ENCODE peak calls at places on chromosomes 13 and 19, in four cellular contexts. G, V, I and O are unnamed samples.

GRCh38 chr13:112689498-112690241 is at the start of gene ATP11A:
- DNase-seq in G (peak), V (peak), I (no peak), O (peak)

GRCh38 chr19:56707821-56708220 is 36.3 kb upstream of the ZNF835 start:
- DNase-seq in I (no peak), G (no peak), V (no peak), O (no peak)

GRCh38 chr13:42990147-42990990 is 1.7 kb downstream of the EPSTI1 start:
- DNase-seq in G (peak), I (no peak), V (no peak), O (no peak)

GRCh38 chr19:14467391-14467790 is 7.8 kb downstream of the PTGER1 start:
- DNase-seq in V (no peak), I (no peak), G (no peak), O (no peak)

GRCh38 chr19:36973844-36974195 is 57.7 kb downstream of the ZNF568 start:
- DNase-seq in G (no peak), I (no peak), V (no peak), O (no peak)

GRCh38 chr19:33387351-33388230 is 14.1 kb downstream of the CEBPG start:
- DNase-seq in G (no peak), V (no peak), I (no peak), O (no peak)

GRCh38 chr19:37987356-37988332 is 80.6 kb downstream of the SIPA1L3 start:
- DNase-seq in V (no peak), G (no peak), I (no peak), O (no peak)

GRCh38 chr13:50037788-50038187 is 22.5 kb downstream of the KCNRG start:
- DNase-seq in I (no peak), V (no peak), G (no peak), O (no peak)

GRCh38 chr19:45404557-45405434 is at the start of gene PPP1R13L:
- DNase-seq in V (peak), G (peak), I (peak), O (peak)

GRCh38 chr13:107144432-107144831 is 576.5 kb upstream of the ARGLU1 start:
- DNase-seq in V (no peak), I (no peak), G (peak), O (peak)

GRCh38 chr13:75135325-75135825 is 346.6 kb downstream of the TBC1D4 start:
- DNase-seq in G (peak), I (no peak), V (peak), O (no peak)

GRCh38 chr13:80342541-80343371 is 1.8 kb upstream of the SPRY2 start:
- DNase-seq in I (peak), G (peak), V (peak), O (peak)

GRCh38 chr13:91950803-91951202 is 552.4 kb downstream of the GPC5 start:
- DNase-seq in V (no peak), G (no peak), I (no peak), O (no peak)

GRCh38 chr19:10270616-10271394 is at the start of gene ICAM1:
- DNase-seq in G (peak), V (peak), I (no peak), O (peak)

GRCh38 chr13:94641432-94641941 is 39.8 kb downstream of the GPR180 start:
- DNase-seq in V (peak), G (peak), I (peak), O (peak)

GRCh38 chr19:38650911-38651584 is 3.6 kb downstream of the ACTN4 start:
- DNase-seq in G (peak), V (peak), I (no peak), O (peak)

GRCh38 chr13:25249001-25249543 is 38.2 kb downstream of the MTMR6 start:
- DNase-seq in G (peak), V (peak), I (no peak), O (peak)

GRCh38 chr13:109700176-109700575 is 86.2 kb downstream of the IRS2 start:
- DNase-seq in G (peak), I (peak), V (peak), O (peak)

GRCh38 chr19:1408300-1409203 is 1.2 kb downstream of the DAZAP1 start:
- DNase-seq in G (peak), V (peak), I (no peak), O (peak)

GRCh38 chr19:5908773-5909442 is 4.2 kb downstream of the VMAC start:
- DNase-seq in I (no peak), G (no peak), V (no peak), O (no peak)

GRCh38 chr19:13043285-13043684 is 48.0 kb downstream of the NFIX start:
- DNase-seq in G (no peak), V (no peak), I (no peak), O (no peak)

GRCh38 chr13:24632382-24633121 is 47.7 kb upstream of the ATP12A start:
- DNase-seq in G (no peak), I (no peak), V (no peak), O (no peak)

GRCh38 chr19:29804493-29804892 is 7.3 kb upstream of the CCNE1 start:
- DNase-seq in G (no peak), I (no peak), V (no peak), O (no peak)